ENCODE peak calls at places on chromosomes 3 and 15, in nine cellular contexts. B is tibial artery; Z is astrocyte; M is mammary epithelial cell; Y is CD8-positive, alpha-beta T cell; L is uterus; C is right lobe of liver; S is PC-3; R is GM23338. O is an unnamed sample.

GRCh38 chr15:90718232-90718631 is 1.1 kb downstream of the BLM start:
- DNase-seq in B (no peak), Z (no peak), M (no peak), Y (no peak), L (no peak), C (no peak), S (no peak), R (no peak), O (no peak)

GRCh38 chr3:126013742-126014141 is 44.8 kb downstream of the ROPN1B start:
- DNase-seq in B (no peak), Z (peak; percentile 12), M (peak; percentile 48), Y (no peak), L (no peak), C (no peak), S (no peak), R (peak; percentile 24), O (no peak)

GRCh38 chr15:68829068-68829467 is 8.4 kb upstream of the ANP32A start:
- DNase-seq in B (no peak), Z (no peak), M (peak; percentile 6), Y (peak; percentile 31), L (no peak), C (no peak), S (peak; percentile 25), R (peak; percentile 58), O (peak; percentile 21)

GRCh38 chr15:66483131-66483566 is 14.4 kb downstream of the SNAPC5 start:
- DNase-seq in B (no peak), Z (peak; percentile 77), M (peak; percentile 80), Y (no peak), L (no peak), C (peak; percentile 97), S (peak; percentile 82), R (no peak), O (no peak)

GRCh38 chr3:113496924-113497323 is 18.0 kb downstream of the SPICE1 start:
- DNase-seq in B (no peak), Z (no peak), M (no peak), Y (no peak), L (no peak), C (no peak), S (peak; percentile 39), R (no peak), O (no peak)

GRCh38 chr3:89571707-89572106 is 464.3 kb downstream of the EPHA3 start:
- DNase-seq in B (no peak), Z (no peak), M (no peak), Y (no peak), L (no peak), C (no peak), S (no peak), R (no peak), O (no peak)

GRCh38 chr15:36172970-36173369 is 406.5 kb upstream of the CDIN1 start:
- DNase-seq in B (no peak), Z (no peak), M (no peak), Y (no peak), L (no peak), C (no peak), S (peak; percentile 83), R (no peak), O (no peak)

GRCh38 chr3:169146112-169146665 is 517.3 kb downstream of the MECOM start:
- DNase-seq in B (peak; percentile 25), Z (peak; percentile 66), M (peak; percentile 70), Y (no peak), L (peak; percentile 22), C (peak; percentile 58), S (peak; percentile 71), R (peak; percentile 74), O (no peak)

GRCh38 chr3:18443670-18444596 is 18.8 kb upstream of the SATB1 start:
- DNase-seq in B (no peak), Z (no peak), M (no peak), Y (peak; percentile 34), L (no peak), C (peak; percentile 48), S (peak; percentile 24), R (peak; percentile 79), O (no peak)

GRCh38 chr15:38638841-38639240 is 74.2 kb upstream of the RASGRP1 start:
- DNase-seq in B (no peak), Z (no peak), M (no peak), Y (no peak), L (no peak), C (no peak), S (no peak), R (no peak), O (no peak)

GRCh38 chr3:136336329-136337100 is 86.4 kb downstream of the PCCB start:
- DNase-seq in B (no peak), Z (peak; percentile 62), M (no peak), Y (no peak), L (no peak), C (no peak), S (no peak), R (no peak), O (no peak)

GRCh38 chr3:160224811-160225180 is 426 bp upstream of the C3orf80 start:
- DNase-seq in B (no peak), Z (no peak), M (no peak), Y (no peak), L (no peak), C (no peak), S (no peak), R (no peak), O (no peak)

DNA sequence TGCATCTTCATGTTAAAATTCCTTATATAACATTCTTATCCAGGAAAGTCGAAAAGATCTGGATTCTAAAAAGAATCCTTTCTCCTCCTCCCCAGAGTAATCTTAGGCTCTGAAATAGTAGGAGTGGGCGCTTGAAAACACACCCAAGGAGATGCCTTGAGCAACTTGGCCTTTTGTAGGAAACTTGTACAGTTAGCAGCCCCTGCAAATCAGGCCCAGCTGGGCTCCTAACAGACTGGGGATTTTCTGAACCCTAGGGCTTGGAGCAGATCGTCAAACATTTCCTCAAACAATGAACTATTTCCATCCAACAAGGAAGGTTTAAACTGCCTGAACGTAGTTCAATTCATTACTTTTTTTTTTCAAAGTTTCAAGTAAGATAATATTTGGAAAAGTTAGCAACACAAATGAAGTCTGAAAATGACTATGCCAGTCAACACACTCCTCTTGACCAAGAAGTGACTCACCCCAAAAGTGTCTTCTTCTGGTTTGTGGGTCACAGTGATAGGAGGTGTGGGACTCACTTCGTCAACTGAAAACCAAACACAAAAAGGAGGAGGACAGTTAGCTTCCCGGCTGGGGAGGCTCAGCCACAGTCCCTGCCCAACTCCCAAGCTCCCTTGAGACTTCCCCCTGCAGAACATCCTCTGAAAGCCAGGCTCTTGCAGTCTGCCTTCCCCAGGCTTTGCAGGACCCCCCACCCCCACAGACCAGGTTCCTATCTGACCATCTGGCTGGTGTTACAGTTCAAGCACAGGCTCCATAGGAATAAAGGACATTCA is 129.7 kb downstream of the NTRK3 start:
- DNase-seq in B (no peak), Z (peak; percentile 20), M (no peak), Y (no peak), L (no peak), C (no peak), S (no peak), R (no peak), O (no peak)
- H3K27ac ChIP-seq in B (peak overlapping the region; percentile 70), Z (no peak overlapping the region), M (no peak overlapping the region), Y (no peak overlapping the region), L (no peak overlapping the region), C (no peak overlapping the region), S (no peak overlapping the region), R (no peak overlapping the region), O (no peak overlapping the region)

GRCh38 chr15:78064544-78064943 is 13.0 kb downstream of the TBC1D2B start:
- DNase-seq in B (no peak), Z (peak; percentile 15), M (no peak), Y (no peak), L (no peak), C (no peak), S (no peak), R (no peak), O (no peak)
- H3K27ac ChIP-seq in B (peak overlapping the region; percentile 87), Z (peak overlapping the region; percentile 91), M (peak overlapping the region; percentile 71), Y (no peak overlapping the region), L (peak overlapping the region; percentile 82), C (peak overlapping the region; percentile 99), S (no peak overlapping the region), R (no peak overlapping the region), O (peak overlapping the region; percentile 72)

GRCh38 chr3:143328459-143328858 is 208.9 kb downstream of the CHST2 start:
- DNase-seq in B (no peak), Z (no peak), M (no peak), Y (no peak), L (no peak), C (no peak), S (no peak), R (peak; percentile 8), O (no peak)

GRCh38 chr3:143330316-143330868 is 210.8 kb downstream of the CHST2 start:
- DNase-seq in B (no peak), Z (no peak), M (no peak), Y (no peak), L (no peak), C (no peak), S (no peak), R (no peak), O (no peak)

GRCh38 chr3:143327388-143327787 is 207.8 kb downstream of the CHST2 start:
- DNase-seq in B (no peak), Z (no peak), M (no peak), Y (no peak), L (no peak), C (no peak), S (peak; percentile 49), R (no peak), O (no peak)

GRCh38 chr3:143331336-143331735 is 211.8 kb downstream of the CHST2 start:
- DNase-seq in B (no peak), Z (peak; percentile 27), M (no peak), Y (no peak), L (no peak), C (no peak), S (peak; percentile 74), R (no peak), O (no peak)

DNA sequence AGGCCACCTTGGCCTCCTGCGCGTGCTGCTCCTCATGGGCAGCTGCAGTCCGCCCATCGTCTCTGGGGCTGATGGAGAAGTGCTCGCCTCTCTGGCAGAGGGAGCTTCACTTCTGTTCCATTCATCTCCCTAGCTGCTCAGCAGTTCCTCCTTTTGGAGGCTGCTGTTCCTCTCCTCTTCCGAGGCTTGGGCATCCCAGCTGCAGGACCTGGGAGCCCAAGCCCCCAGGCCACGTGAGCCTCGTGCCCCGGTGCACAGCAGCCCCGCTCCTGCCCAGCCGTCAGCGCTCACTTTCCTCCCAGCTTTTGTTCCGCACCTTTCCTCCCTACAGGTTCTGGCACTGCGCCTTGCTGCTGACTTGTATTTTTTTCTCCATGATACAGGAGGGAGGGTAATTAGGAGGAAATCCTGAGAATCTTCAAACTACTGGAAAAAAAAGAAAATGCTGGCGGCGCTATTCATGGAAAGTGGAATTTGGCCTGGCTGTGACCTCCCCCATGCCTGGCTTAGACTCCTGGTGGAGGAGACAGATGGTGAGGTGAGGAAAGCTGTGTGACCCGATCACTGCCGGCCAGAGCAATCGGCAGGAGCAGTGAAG is 210.1 kb downstream of the CHST2 start:
- DNase-seq in B (no peak), Z (peak; percentile 41), M (no peak), Y (no peak), L (no peak), C (peak; percentile 62), S (no peak), R (no peak), O (no peak)
- H3K27ac ChIP-seq in B (no peak overlapping the region), Z (no peak overlapping the region), M (no peak overlapping the region), Y (no peak overlapping the region), L (no peak overlapping the region), C (no peak overlapping the region), S (no peak overlapping the region), R (no peak overlapping the region), O (no peak overlapping the region)

DNA sequence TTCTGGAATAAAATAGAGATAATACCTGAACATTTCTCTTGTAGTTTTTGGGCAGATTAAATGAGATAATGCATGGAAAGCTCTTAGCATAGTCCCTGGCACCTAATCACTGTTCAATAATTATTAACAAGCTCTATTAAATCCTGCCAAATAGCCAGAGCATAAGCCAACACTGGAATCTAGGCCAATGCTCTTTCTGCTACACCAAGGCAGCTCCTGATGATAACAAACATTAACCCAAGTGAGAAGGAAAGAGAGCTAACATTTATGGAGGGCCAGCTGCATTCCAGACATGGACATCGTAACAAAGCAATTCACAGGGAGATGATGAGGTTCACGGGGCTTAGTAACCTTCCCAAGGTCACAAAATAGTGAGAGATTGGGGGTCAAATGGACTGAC is 23.3 kb downstream of the LARP6 start:
- DNase-seq in B (no peak), Z (no peak), M (no peak), Y (no peak), L (no peak), C (peak; percentile 56), S (no peak), R (no peak), O (no peak)
- H3K27ac ChIP-seq in B (no peak overlapping the region), Z (no peak overlapping the region), M (no peak overlapping the region), Y (no peak overlapping the region), L (no peak overlapping the region), C (peak overlapping the region; percentile 34), S (no peak overlapping the region), R (no peak overlapping the region), O (no peak overlapping the region)

O was measured in CD4-positive, alpha-beta memory T cell.